ENCODE peak calls at places on chromosome 3, in four cellular contexts. One of them, this sample, is unnamed.

GRCh38 chr3:39388741-39389248 is 5.6 kb downstream of the SLC25A38 start:
- DNase-seq in osteoblast: no peak
- DNase-seq in astrocyte: no peak
- DNase-seq in BE2C: no peak
- DNase-seq in this sample: no peak

GRCh38 chr3:138474163-138474562 is 39.7 kb downstream of the ESYT3 start:
- DNase-seq in osteoblast: no peak
- DNase-seq in BE2C: no peak
- DNase-seq in astrocyte: no peak
- DNase-seq in this sample: no peak

GRCh38 chr3:149374391-149374790 is 3.1 kb downstream of the TM4SF1 start:
- DNase-seq in osteoblast: no peak
- DNase-seq in BE2C: no peak
- DNase-seq in astrocyte: no peak
- DNase-seq in this sample: no peak

GRCh38 chr3:9732753-9733115 is 1.2 kb downstream of the BRPF1 start:
- DNase-seq in astrocyte: no peak
- DNase-seq in BE2C: no peak
- DNase-seq in osteoblast: no peak
- DNase-seq in this sample: peak; percentile 22

GRCh38 chr3:120506828-120507774 is 56.3 kb upstream of the FSTL1 start:
- DNase-seq in astrocyte: peak; percentile 36
- DNase-seq in osteoblast: no peak
- DNase-seq in BE2C: peak; percentile 25
- DNase-seq in this sample: peak; percentile 80

GRCh38 chr3:187811580-187812250 is 66.4 kb upstream of the BCL6 start:
- DNase-seq in astrocyte: peak; percentile 83
- DNase-seq in osteoblast: no peak
- DNase-seq in BE2C: no peak
- DNase-seq in this sample: peak; percentile 81

GRCh38 chr3:32443471-32443870 is 51.8 kb downstream of the CMTM7 start:
- DNase-seq in osteoblast: peak; percentile 61
- DNase-seq in astrocyte: peak; percentile 93
- DNase-seq in BE2C: no peak
- DNase-seq in this sample: peak; percentile 77

GRCh38 chr3:15892828-15893227 is 95.0 kb upstream of the ANKRD28 start:
- DNase-seq in astrocyte: peak; percentile 77
- DNase-seq in osteoblast: peak; percentile 37
- DNase-seq in BE2C: no peak
- DNase-seq in this sample: peak; percentile 48

GRCh38 chr3:183698760-183699159 is 1.2 kb downstream of the YEATS2 start:
- DNase-seq in BE2C: no peak
- DNase-seq in osteoblast: peak; percentile 67
- DNase-seq in astrocyte: peak; percentile 17
- DNase-seq in this sample: peak; percentile 38

GRCh38 chr3:39548282-39548681 is 80.8 kb downstream of the MOBP start:
- DNase-seq in osteoblast: no peak
- DNase-seq in BE2C: no peak
- DNase-seq in astrocyte: no peak
- DNase-seq in this sample: peak; percentile 3

GRCh38 chr3:60513241-60513640 is 738.0 kb downstream of the FHIT start:
- DNase-seq in BE2C: no peak
- DNase-seq in astrocyte: no peak
- DNase-seq in osteoblast: no peak
- DNase-seq in this sample: no peak

GRCh38 chr3:154113609-154114008 is 7.6 kb upstream of the ARHGEF26 start:
- DNase-seq in BE2C: no peak
- DNase-seq in astrocyte: no peak
- DNase-seq in osteoblast: no peak
- DNase-seq in this sample: no peak

GRCh38 chr3:131326307-131326706 is 55.3 kb upstream of the NUDT16 start:
- DNase-seq in astrocyte: peak; percentile 29
- DNase-seq in BE2C: no peak
- DNase-seq in osteoblast: peak; percentile 85
- DNase-seq in this sample: no peak

GRCh38 chr3:126208618-126209256 is 28.4 kb upstream of the ALDH1L1 start:
- DNase-seq in BE2C: peak; percentile 90
- DNase-seq in astrocyte: peak; percentile 79
- DNase-seq in osteoblast: peak; percentile 96
- DNase-seq in this sample: peak; percentile 87

GRCh38 chr3:32596926-32597369 is 26.3 kb upstream of the DYNC1LI1 start:
- DNase-seq in BE2C: no peak
- DNase-seq in astrocyte: peak; percentile 22
- DNase-seq in osteoblast: peak; percentile 39
- DNase-seq in this sample: no peak

GRCh38 chr3:39154323-39155021 is 1.1 kb upstream of the CSRNP1 start:
- DNase-seq in astrocyte: no peak
- DNase-seq in BE2C: no peak
- DNase-seq in osteoblast: peak; percentile 65
- DNase-seq in this sample: no peak

GRCh38 chr3:15148614-15149013 is 49.7 kb upstream of the RBSN start:
- DNase-seq in osteoblast: no peak
- DNase-seq in astrocyte: no peak
- DNase-seq in BE2C: peak; percentile 38
- DNase-seq in this sample: no peak

GRCh38 chr3:177569823-177570657 is 372.8 kb upstream of the TBL1XR1 start:
- DNase-seq in astrocyte: no peak
- DNase-seq in osteoblast: no peak
- DNase-seq in BE2C: no peak
- DNase-seq in this sample: peak; percentile 80

GRCh38 chr3:108538083-108538482 is 27.7 kb upstream of the MYH15 start:
- DNase-seq in osteoblast: no peak
- DNase-seq in BE2C: no peak
- DNase-seq in astrocyte: no peak
- DNase-seq in this sample: no peak

GRCh38 chr3:42749753-42750231 is 23.3 kb downstream of the CCDC13 start:
- DNase-seq in osteoblast: no peak
- DNase-seq in astrocyte: no peak
- DNase-seq in BE2C: no peak
- DNase-seq in this sample: peak; percentile 24
- TF ChIP-seq CTCF in osteoblast: peak; percentile 65
- TF ChIP-seq CTCF in astrocyte: peak; percentile 30
- TF ChIP-seq CTCF in BE2C: peak; percentile 29
- TF ChIP-seq CTCF in this sample: peak; percentile 57

GRCh38 chr3:127679534-127680145 is 6.9 kb downstream of the ABTB1 start:
- DNase-seq in astrocyte: no peak
- DNase-seq in BE2C: no peak
- DNase-seq in osteoblast: no peak
- DNase-seq in this sample: no peak
- TF ChIP-seq CTCF in astrocyte: no peak
- TF ChIP-seq CTCF in BE2C: no peak
- TF ChIP-seq CTCF in osteoblast: no peak
- TF ChIP-seq CTCF in this sample: peak; percentile 13

DNA sequence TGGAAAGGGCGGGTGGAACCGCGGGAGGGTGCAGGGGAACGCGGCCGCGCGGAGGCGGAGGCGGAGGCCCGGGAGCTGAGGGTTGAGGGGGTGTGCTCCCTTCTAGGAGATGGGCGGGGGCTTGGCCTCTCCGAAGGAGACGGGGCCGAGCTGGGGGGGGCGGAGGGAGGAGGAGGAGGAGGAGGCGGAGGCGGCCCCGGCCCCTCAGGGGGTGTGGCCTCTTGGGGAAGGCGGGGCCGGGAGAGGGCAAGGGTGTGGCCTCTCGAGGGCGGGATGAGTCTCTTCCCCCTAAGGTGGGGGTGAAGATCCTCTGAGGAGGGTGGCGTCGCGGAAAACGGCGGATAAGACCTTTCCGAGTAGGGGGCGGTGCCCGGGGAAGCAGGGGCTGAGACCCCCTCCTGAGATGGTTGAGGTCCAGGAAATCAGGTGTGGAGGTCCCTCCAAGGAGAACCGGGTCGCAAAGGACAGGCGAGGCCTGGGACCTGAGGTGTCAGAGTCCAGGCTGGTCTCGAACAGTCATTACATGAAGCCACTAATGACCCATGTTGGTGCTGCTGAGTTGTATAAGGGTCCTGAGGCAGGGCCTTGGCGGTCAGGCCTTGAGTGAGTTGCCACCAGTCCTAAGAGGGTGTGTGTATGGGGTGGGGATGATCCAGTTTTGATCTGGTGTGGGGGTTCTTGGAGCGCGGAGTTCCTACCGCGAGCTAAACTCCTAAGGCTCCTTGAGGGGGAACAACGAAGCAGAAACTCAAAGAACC is 759 bp downstream of the WDR6 start:
- DNase-seq in BE2C: peak; percentile 83
- DNase-seq in osteoblast: peak; percentile 96
- DNase-seq in astrocyte: peak; percentile 57
- DNase-seq in this sample: peak; percentile 91
- TF ChIP-seq CTCF in BE2C: no peak
- TF ChIP-seq CTCF in osteoblast: no peak
- TF ChIP-seq CTCF in astrocyte: no peak
- TF ChIP-seq CTCF in this sample: no peak

GRCh38 chr3:133965033-133965570 is 64.6 kb downstream of the SLCO2A1 start:
- DNase-seq in BE2C: no peak
- DNase-seq in astrocyte: peak; percentile 36
- DNase-seq in osteoblast: no peak
- DNase-seq in this sample: peak; percentile 75

GRCh38 chr3:133963657-133964396 is 65.9 kb downstream of the SLCO2A1 start:
- DNase-seq in astrocyte: no peak
- DNase-seq in BE2C: no peak
- DNase-seq in osteoblast: no peak
- DNase-seq in this sample: no peak

GRCh38 chr3:133962879-133963278 is 66.8 kb downstream of the SLCO2A1 start:
- DNase-seq in osteoblast: peak; percentile 96
- DNase-seq in BE2C: no peak
- DNase-seq in astrocyte: peak; percentile 38
- DNase-seq in this sample: peak; percentile 81

GRCh38 chr3:133965906-133966305 is 63.8 kb downstream of the SLCO2A1 start:
- DNase-seq in osteoblast: no peak
- DNase-seq in BE2C: no peak
- DNase-seq in astrocyte: no peak
- DNase-seq in this sample: no peak

GRCh38 chr3:133964547-133964946 is 65.2 kb downstream of the SLCO2A1 start:
- DNase-seq in BE2C: no peak
- DNase-seq in astrocyte: no peak
- DNase-seq in osteoblast: no peak
- DNase-seq in this sample: no peak
- TF ChIP-seq CTCF in BE2C: no peak
- TF ChIP-seq CTCF in astrocyte: no peak
- TF ChIP-seq CTCF in osteoblast: peak; percentile 8
- TF ChIP-seq CTCF in this sample: peak; percentile 23

GRCh38 chr3:13027154-13027553 is 46.1 kb downstream of the IQSEC1 start:
- DNase-seq in osteoblast: peak; percentile 52
- DNase-seq in astrocyte: no peak
- DNase-seq in BE2C: no peak
- DNase-seq in this sample: no peak
- TF ChIP-seq CTCF in osteoblast: no peak
- TF ChIP-seq CTCF in astrocyte: no peak
- TF ChIP-seq CTCF in BE2C: no peak
- TF ChIP-seq CTCF in this sample: no peak

GRCh38 chr3:179853176-179853575 is 183.6 kb downstream of the PEX5L start:
- DNase-seq in astrocyte: peak; percentile 89
- DNase-seq in osteoblast: no peak
- DNase-seq in BE2C: no peak
- DNase-seq in this sample: peak; percentile 59

GRCh38 chr3:179852117-179852886 is 184.4 kb downstream of the PEX5L start:
- DNase-seq in astrocyte: peak; percentile 74
- DNase-seq in BE2C: peak; percentile 14
- DNase-seq in osteoblast: no peak
- DNase-seq in this sample: peak; percentile 5
- TF ChIP-seq CTCF in astrocyte: peak; percentile 8
- TF ChIP-seq CTCF in BE2C: peak; percentile 41
- TF ChIP-seq CTCF in osteoblast: peak; percentile 28
- TF ChIP-seq CTCF in this sample: no peak

DNA sequence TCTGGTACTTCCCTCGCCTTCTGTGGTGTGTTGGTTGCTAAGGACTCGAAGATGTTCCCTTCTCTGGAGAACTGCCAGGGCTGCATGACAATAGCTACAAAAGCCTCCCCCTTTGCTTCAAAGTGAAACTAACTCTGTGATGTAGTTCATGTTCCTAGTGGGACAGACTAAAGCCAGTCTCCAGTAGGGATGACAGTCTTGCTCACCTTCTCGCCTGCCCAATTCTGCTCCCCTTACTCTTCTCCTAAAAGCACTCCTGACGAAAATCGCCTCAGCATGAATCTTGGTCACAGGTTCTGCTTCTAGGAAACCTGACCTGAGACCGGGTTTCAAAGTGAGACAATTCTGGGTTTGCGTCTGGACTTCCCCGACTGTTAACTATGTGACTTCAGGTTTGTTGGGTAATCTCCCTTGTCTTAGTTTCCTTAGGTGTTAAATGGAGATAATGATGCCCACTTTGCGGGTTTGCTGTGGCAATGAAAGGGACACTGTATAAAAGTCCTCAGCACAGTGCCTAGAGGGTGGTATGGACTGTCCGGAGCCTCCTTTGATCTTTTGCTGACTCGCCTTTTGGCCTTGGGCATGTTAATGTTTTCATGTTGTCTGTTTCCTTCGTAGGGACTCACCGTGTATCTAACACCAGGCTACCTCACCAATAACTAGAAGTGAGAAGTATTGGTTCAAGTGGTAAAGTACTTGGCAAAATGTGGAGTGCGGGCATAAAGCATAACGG is 24.9 kb upstream of the THRB start:
- DNase-seq in astrocyte: no peak
- DNase-seq in osteoblast: peak; percentile 82
- DNase-seq in BE2C: no peak
- DNase-seq in this sample: no peak
- TF ChIP-seq CTCF in astrocyte: no peak
- TF ChIP-seq CTCF in osteoblast: no peak
- TF ChIP-seq CTCF in BE2C: no peak
- TF ChIP-seq CTCF in this sample: no peak

This sample was measured in AG10803.